ENCODE peak calls at places on chromosomes 2 and 18, in eight cellular contexts. C is nephron progenitor cell, P is brain microvascular endothelial cell, A is mesothelial cell of epicardium, N is GM18507, Z is NCI-H748 treated with DMSO at 0.1 percent for 48 hours, J is PC-3, W is putamen. U is an unnamed sample.

GRCh38 chr2:144679942-144680341 is 160.0 kb upstream of the ZEB2 start:
- DNase-seq in Z (peak; percentile 75), C (no peak), P (no peak), A (no peak), J (no peak), N (no peak), W (no peak), U (no peak)

GRCh38 chr2:20215183-20216040 is 9.5 kb downstream of the SDC1 start:
- DNase-seq in A (no peak), P (no peak), W (no peak), N (no peak), J (no peak), Z (no peak), C (no peak), U (no peak)

GRCh38 chr2:37795938-37796337 is 124.5 kb upstream of the CDC42EP3 start:
- DNase-seq in W (no peak), C (no peak), Z (no peak), P (peak; percentile 56), A (no peak), J (no peak), N (no peak), U (no peak)

GRCh38 chr2:210528716-210529115 is 27.7 kb upstream of the CPS1 start:
- DNase-seq in P (no peak), C (no peak), Z (no peak), W (no peak), J (no peak), N (no peak), A (no peak), U (no peak)

GRCh38 chr2:221640686-221641085 is 68.6 kb upstream of the EPHA4 start:
- DNase-seq in P (no peak), C (no peak), N (no peak), W (no peak), Z (no peak), A (no peak), J (no peak), U (no peak)

GRCh38 chr2:184372484-184372883 is 225.8 kb upstream of the ZNF804A start:
- DNase-seq in A (no peak), P (no peak), C (no peak), Z (no peak), N (no peak), J (no peak), W (no peak), U (no peak)

GRCh38 chr2:99256677-99257076 is 1.2 kb upstream of the LYG2 start:
- DNase-seq in Z (no peak), W (no peak), J (peak; percentile 83), A (no peak), C (no peak), P (no peak), N (no peak), U (no peak)

GRCh38 chr2:21019678-21020021 is 24.2 kb downstream of the APOB start:
- DNase-seq in N (no peak), A (no peak), P (no peak), C (no peak), W (no peak), Z (no peak), J (no peak), U (no peak)

GRCh38 chr2:240933048-240933965 is 27.2 kb downstream of the CROCC2 start:
- DNase-seq in A (peak; percentile 19), C (no peak), N (no peak), Z (no peak), J (no peak), P (no peak), W (no peak), U (no peak)

GRCh38 chr2:27298391-27299080 is 9.7 kb downstream of the UCN start:
- DNase-seq in C (no peak), A (no peak), W (no peak), J (peak; percentile 83), N (no peak), P (no peak), Z (no peak), U (no peak)

GRCh38 chr2:165627463-165627862 is 158.0 kb downstream of the CSRNP3 start:
- DNase-seq in C (no peak), N (no peak), W (no peak), A (no peak), Z (no peak), J (peak; percentile 43), P (peak; percentile 88), U (peak; percentile 51)

GRCh38 chr2:54999182-54999581 is 51.1 kb downstream of the RTN4 start:
- DNase-seq in P (peak; percentile 51), W (peak; percentile 68), J (peak; percentile 58), Z (no peak), N (no peak), A (no peak), C (no peak), U (peak; percentile 45)

GRCh38 chr2:239178954-239179353 is 221.9 kb downstream of the HDAC4 start:
- DNase-seq in W (no peak), Z (no peak), N (no peak), A (peak; percentile 9), J (no peak), P (no peak), C (no peak), U (no peak)

GRCh38 chr2:223905996-223906395 is 39.1 kb downstream of the WDFY1 start:
- DNase-seq in N (no peak), A (no peak), J (no peak), P (no peak), C (no peak), W (no peak), Z (no peak), U (peak; percentile 94)

GRCh38 chr18:63131106-63131943 is 188.2 kb downstream of the BCL2 start:
- DNase-seq in W (peak; percentile 45), J (peak; percentile 69), C (no peak), N (no peak), A (no peak), Z (no peak), P (peak; percentile 59), U (peak; percentile 57)

GRCh38 chr2:23055251-23055650 is 329.7 kb upstream of the KLHL29 start:
- DNase-seq in N (no peak), A (no peak), Z (no peak), J (no peak), W (no peak), C (no peak), P (no peak), U (no peak)

GRCh38 chr18:37537868-37538525 is 27.6 kb downstream of the CELF4 start:
- DNase-seq in N (peak; percentile 62), Z (no peak), C (peak; percentile 93), A (peak; percentile 71), P (peak; percentile 71), J (peak; percentile 41), W (peak; percentile 53), U (peak; percentile 36)

GRCh38 chr2:26597197-26597596 is 44.0 kb downstream of the CIB4 start:
- DNase-seq in Z (no peak), A (no peak), C (no peak), N (no peak), P (no peak), W (no peak), J (peak; percentile 22), U (no peak)

GRCh38 chr2:71668326-71669057 is 215.1 kb downstream of the DYSF start:
- DNase-seq in J (no peak), C (no peak), A (no peak), P (no peak), Z (no peak), N (no peak), W (no peak), U (no peak)

GRCh38 chr2:151857650-151858049 is 29.4 kb upstream of the ARL5A start:
- DNase-seq in W (no peak), A (no peak), J (peak; percentile 58), P (no peak), Z (no peak), N (no peak), C (no peak), U (no peak)

GRCh38 chr2:73969356-73969755 is 15.4 kb upstream of the TET3 start:
- DNase-seq in P (no peak), A (no peak), C (no peak), W (no peak), J (no peak), N (no peak), Z (no peak), U (no peak)

GRCh38 chr2:46170611-46171385 is 126.4 kb upstream of the EPAS1 start:
- DNase-seq in J (no peak), N (no peak), A (no peak), W (no peak), P (no peak), C (no peak), Z (no peak), U (no peak)

GRCh38 chr18:23835506-23835905 is 146.3 kb downstream of the LAMA3 start:
- DNase-seq in C (no peak), W (no peak), A (no peak), J (no peak), Z (no peak), P (no peak), N (no peak), U (no peak)

GRCh38 chr2:197777823-197778407 is 7.2 kb downstream of the BOLL start:
- DNase-seq in W (peak; percentile 7), C (peak; percentile 22), J (peak; percentile 66), Z (peak; percentile 6), A (no peak), P (no peak), N (no peak), U (peak; percentile 29)

U was measured in foreskin melanocyte.